ENCODE peak calls at places on chromosomes 3 and 15, in eight cellular contexts. W is left ventricle myocardium inferior, J is pancreas, T is neuronal stem cell, X is fibroblast of lung, K is psoas muscle, B is IMR-90, F is PC-3. O is an unnamed sample. For H3K4me1, the result is how much of the 10 kb centered on the place peaks cover.

GRCh38 chr3:125431391-125431790 is 56.3 kb upstream of the ZNF148 start:
- DNase-seq in W (no peak), J (no peak), T (no peak), X (no peak), K (no peak), B (peak), F (peak), O (no peak)

GRCh38 chr3:160929595-160929994 is 173.6 kb downstream of the PPM1L start:
- DNase-seq in W (peak), J (peak), T (no peak), X (no peak), K (peak), B (no peak), F (peak), O (peak)

GRCh38 chr3:115550285-115550741 is 73.0 kb upstream of the GAP43 start:
- DNase-seq in W (peak), J (no peak), T (no peak), X (peak), K (no peak), B (no peak), F (no peak), O (no peak)

GRCh38 chr15:41862515-41863116 is 24.0 kb downstream of the PLA2G4B start:
- DNase-seq in W (no peak), J (peak), T (no peak), X (no peak), K (no peak), B (no peak), F (peak), O (no peak)

GRCh38 chr3:32948625-32949445 is 2.6 kb upstream of the CCR4 start:
- DNase-seq in W (no peak), J (no peak), T (no peak), X (no peak), K (no peak), B (no peak), F (no peak), O (no peak)

GRCh38 chr3:52822363-52822762 is 8.1 kb downstream of the ITIH4 start:
- DNase-seq in W (no peak), J (no peak), T (no peak), X (no peak), K (no peak), B (no peak), F (no peak), O (no peak)

GRCh38 chr3:134376786-134377431 is 2.7 kb upstream of the AMOTL2 start:
- DNase-seq in W (no peak), J (no peak), T (no peak), X (no peak), K (no peak), B (no peak), F (no peak), O (no peak)

GRCh38 chr15:91117375-91117774 is 17.3 kb downstream of the SV2B start:
- DNase-seq in W (no peak), J (no peak), T (no peak), X (no peak), K (no peak), B (no peak), F (no peak), O (no peak)

GRCh38 chr3:187286467-187287059 is 5.0 kb downstream of the MASP1 start:
- DNase-seq in W (no peak), J (no peak), T (no peak), X (peak), K (peak), B (peak), F (peak), O (no peak)

GRCh38 chr3:119322021-119322522 is 27.9 kb downstream of the ARHGAP31 start:
- DNase-seq in W (no peak), J (no peak), T (no peak), X (peak), K (no peak), B (peak), F (peak), O (no peak)

GRCh38 chr3:104846270-104846669 is 520.4 kb upstream of the ALCAM start:
- DNase-seq in W (no peak), J (no peak), T (no peak), X (peak), K (no peak), B (peak), F (no peak), O (no peak)

GRCh38 chr3:104198136-104198535 is 1168.6 kb upstream of the ALCAM start:
- DNase-seq in W (no peak), J (no peak), T (no peak), X (no peak), K (no peak), B (no peak), F (peak), O (no peak)

GRCh38 chr15:64137226-64137833 is 14.2 kb upstream of the SNX22 start:
- DNase-seq in W (no peak), J (no peak), T (no peak), X (no peak), K (no peak), B (no peak), F (no peak), O (no peak)

GRCh38 chr3:110272525-110272924 is 799.1 kb upstream of the NECTIN3 start:
- DNase-seq in W (no peak), J (no peak), T (no peak), X (no peak), K (no peak), B (no peak), F (no peak), O (no peak)

GRCh38 chr15:98900382-98900781 is 107.2 kb downstream of the PGPEP1L start:
- DNase-seq in W (no peak), J (no peak), T (no peak), X (peak), K (no peak), B (peak), F (no peak), O (no peak)

GRCh38 chr3:42728056-42728455 is 25.5 kb upstream of the HHATL start:
- DNase-seq in W (peak), J (no peak), T (no peak), X (no peak), K (no peak), B (no peak), F (no peak), O (no peak)

GRCh38 chr3:47469616-47470015 is 6.1 kb downstream of the SCAP start:
- DNase-seq in W (no peak), J (no peak), T (no peak), X (peak), K (no peak), B (no peak), F (no peak), O (no peak)

GRCh38 chr3:78086150-78086549 is 1046.3 kb downstream of the ROBO2 start:
- DNase-seq in W (no peak), J (no peak), T (no peak), X (peak), K (no peak), B (peak), F (peak), O (no peak)

GRCh38 chr15:31606942-31607497 is 280.4 kb downstream of the KLF13 start:
- DNase-seq in W (no peak), J (no peak), T (no peak), X (peak), K (no peak), B (peak), F (no peak), O (no peak)

GRCh38 chr3:54342676-54343075 is 220.3 kb downstream of the CACNA2D3 start:
- DNase-seq in W (no peak), J (no peak), T (no peak), X (no peak), K (no peak), B (no peak), F (no peak), O (no peak)

GRCh38 chr3:140180603-140181002 is 245.6 kb downstream of the CLSTN2 start:
- DNase-seq in W (no peak), J (no peak), T (no peak), X (no peak), K (no peak), B (no peak), F (no peak), O (peak)

GRCh38 chr15:87608238-87609028 is 648.1 kb downstream of the NTRK3 start:
- DNase-seq in W (no peak), J (no peak), T (no peak), X (no peak), K (no peak), B (no peak), F (no peak), O (no peak)

GRCh38 chr3:125481786-125482185 is 38.2 kb downstream of the SNX4 start:
- DNase-seq in W (no peak), J (no peak), T (no peak), X (no peak), K (no peak), B (no peak), F (no peak), O (no peak)

DNA sequence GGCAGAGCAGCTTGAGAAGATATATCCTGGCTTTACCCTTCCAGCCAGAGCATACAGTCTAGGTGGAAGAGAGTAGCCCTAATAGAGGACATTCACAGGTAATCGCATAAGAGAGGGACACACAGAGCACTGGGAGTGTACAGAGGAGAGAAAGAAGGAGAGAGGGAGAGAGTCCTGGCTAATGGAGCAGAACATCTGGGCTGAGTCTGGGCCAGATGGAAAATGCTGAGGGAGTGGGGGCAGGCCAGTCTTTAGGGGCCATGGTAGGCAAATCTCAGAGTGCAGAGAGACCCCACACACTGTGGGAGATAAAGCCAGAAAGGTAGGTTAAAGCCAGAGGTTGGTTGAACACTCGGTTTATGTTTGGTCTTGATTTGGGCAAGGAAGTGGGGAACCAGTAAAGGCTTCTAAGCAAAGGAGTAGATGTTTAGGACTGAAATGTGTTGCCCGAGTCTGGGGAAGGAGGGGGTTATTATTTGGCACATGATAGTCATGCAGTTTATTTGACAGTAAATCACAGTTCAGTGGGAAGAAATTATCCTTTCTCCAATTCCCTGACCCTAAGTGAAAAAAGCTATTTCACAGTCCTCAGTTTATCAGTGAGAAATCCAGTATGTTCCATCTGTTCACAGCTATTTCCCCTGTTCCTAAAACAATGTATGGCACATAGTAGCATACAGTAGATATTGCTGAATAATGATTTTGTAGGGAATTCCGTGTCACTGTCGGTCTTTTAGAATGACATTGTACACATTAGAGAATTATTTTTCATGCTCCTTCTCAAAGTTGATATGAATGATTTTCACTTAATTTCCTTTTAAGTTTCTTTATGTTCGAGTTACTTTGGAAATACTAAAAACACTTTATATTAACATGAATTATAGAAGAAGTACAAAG is 45.7 kb downstream of the PDHB start:
- DNase-seq in W (no peak), J (no peak), T (no peak), X (no peak), K (no peak), B (no peak), F (no peak), O (no peak)
- H3K4me1 ChIP-seq in W (half or more), J (under half), T (under half), X (under half), K (under half), B (under half), F (under half), O (under half)

GRCh38 chr15:39887832-39888231 is 32.2 kb downstream of the GPR176 start:
- DNase-seq in W (no peak), J (no peak), T (no peak), X (peak), K (no peak), B (peak), F (peak), O (no peak)

GRCh38 chr15:39886418-39886817 is 33.6 kb downstream of the GPR176 start:
- DNase-seq in W (no peak), J (no peak), T (no peak), X (no peak), K (no peak), B (no peak), F (no peak), O (no peak)

GRCh38 chr15:39888809-39889208 is 31.3 kb downstream of the GPR176 start:
- DNase-seq in W (no peak), J (no peak), T (no peak), X (no peak), K (no peak), B (no peak), F (no peak), O (no peak)

GRCh38 chr15:39888243-39888642 is 31.8 kb downstream of the GPR176 start:
- DNase-seq in W (no peak), J (no peak), T (no peak), X (no peak), K (no peak), B (no peak), F (no peak), O (no peak)

DNA sequence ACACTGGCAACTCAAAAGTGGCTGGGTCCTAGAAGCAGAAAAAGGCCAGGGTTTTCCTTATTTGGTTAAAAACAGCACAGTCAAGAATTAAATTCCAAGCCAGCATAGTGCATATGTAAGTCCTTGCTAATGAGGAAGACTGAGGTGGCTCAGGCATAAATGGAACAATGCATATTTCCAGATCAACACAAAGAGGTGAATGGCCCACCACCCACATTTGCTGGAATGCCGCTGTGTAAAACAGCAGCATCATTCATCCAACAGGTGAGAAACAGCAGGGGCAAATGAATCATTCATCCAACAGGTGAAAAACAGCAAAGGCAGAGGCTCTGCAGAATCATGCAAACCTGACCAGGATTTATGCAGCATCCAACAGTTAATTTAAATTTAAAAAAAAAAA is 32.9 kb downstream of the GPR176 start:
- DNase-seq in W (no peak), J (no peak), T (no peak), X (no peak), K (no peak), B (no peak), F (no peak), O (no peak)
- H3K4me1 ChIP-seq in W (under half), J (under half), T (under half), X (under half), K (under half), B (under half), F (under half), O (under half)

GRCh38 chr3:127961963-127962362 is 46.9 kb downstream of the KBTBD12 start:
- DNase-seq in W (no peak), J (no peak), T (no peak), X (no peak), K (no peak), B (peak), F (peak), O (no peak)
- H3K4me1 ChIP-seq in W (under half), J (under half), T (under half), X (under half), K (under half), B (under half), F (under half), O (under half)

GRCh38 chr3:66427352-66427751 is 73.5 kb downstream of the LRIG1 start:
- DNase-seq in W (no peak), J (no peak), T (no peak), X (no peak), K (no peak), B (no peak), F (no peak), O (no peak)
- H3K4me1 ChIP-seq in W (half or more), J (half or more), T (under half), X (under half), K (half or more), B (under half), F (under half), O (under half)

GRCh38 chr3:146634346-146634745 is 29.2 kb upstream of the PLSCR5 start:
- DNase-seq in W (no peak), J (no peak), T (no peak), X (no peak), K (no peak), B (no peak), F (no peak), O (no peak)
- H3K4me1 ChIP-seq in W (under half), J (under half), T (under half), X (under half), K (under half), B (under half), F (under half), O (under half)